ENCODE peak calls at places on chromosome 20, in eight cellular contexts. One of them, this sample, is unnamed.

GRCh38 chr20:22411568-22412450 is 172.6 kb downstream of the FOXA2 start:
- DNase-seq in anterior cingulate cortex: no peak
- DNase-seq in D341Med: no peak
- DNase-seq in stimulated activated CD8-positive, alpha-beta memory T cell treated with anti-CD3 and anti-CD28 coated beads, Interleukin-15, amount 100 ng/mL, for 24 hours: no peak
- DNase-seq in HS-27A: no peak
- DNase-seq in EL: no peak
- DNase-seq in NCI-H526: no peak
- DNase-seq in HCEC 1CT: no peak
- DNase-seq in this sample: no peak

GRCh38 chr20:17808357-17808756 is 108.6 kb downstream of the BANF2 start:
- DNase-seq in anterior cingulate cortex: no peak
- DNase-seq in D341Med: no peak
- DNase-seq in stimulated activated CD8-positive, alpha-beta memory T cell treated with anti-CD3 and anti-CD28 coated beads, Interleukin-15, amount 100 ng/mL, for 24 hours: no peak
- DNase-seq in HS-27A: no peak
- DNase-seq in EL: no peak
- DNase-seq in NCI-H526: no peak
- DNase-seq in HCEC 1CT: peak
- DNase-seq in this sample: no peak

GRCh38 chr20:38269715-38270114 is 9.2 kb upstream of the KIAA1755 start:
- DNase-seq in anterior cingulate cortex: no peak
- DNase-seq in D341Med: no peak
- DNase-seq in stimulated activated CD8-positive, alpha-beta memory T cell treated with anti-CD3 and anti-CD28 coated beads, Interleukin-15, amount 100 ng/mL, for 24 hours: no peak
- DNase-seq in HS-27A: no peak
- DNase-seq in EL: no peak
- DNase-seq in NCI-H526: no peak
- DNase-seq in HCEC 1CT: no peak
- DNase-seq in this sample: no peak

GRCh38 chr20:37697314-37697713 is 3.5 kb downstream of the CTNNBL1 start:
- DNase-seq in anterior cingulate cortex: no peak
- DNase-seq in D341Med: no peak
- DNase-seq in stimulated activated CD8-positive, alpha-beta memory T cell treated with anti-CD3 and anti-CD28 coated beads, Interleukin-15, amount 100 ng/mL, for 24 hours: no peak
- DNase-seq in HS-27A: no peak
- DNase-seq in EL: no peak
- DNase-seq in NCI-H526: no peak
- DNase-seq in HCEC 1CT: no peak
- DNase-seq in this sample: no peak

GRCh38 chr20:33124994-33125393 is 43.0 kb upstream of the BPIFA2 start:
- DNase-seq in anterior cingulate cortex: no peak
- DNase-seq in D341Med: no peak
- DNase-seq in stimulated activated CD8-positive, alpha-beta memory T cell treated with anti-CD3 and anti-CD28 coated beads, Interleukin-15, amount 100 ng/mL, for 24 hours: no peak
- DNase-seq in HS-27A: no peak
- DNase-seq in EL: no peak
- DNase-seq in NCI-H526: no peak
- DNase-seq in HCEC 1CT: no peak
- DNase-seq in this sample: no peak

GRCh38 chr20:48006036-48006833 is 221.0 kb upstream of the SULF2 start:
- DNase-seq in anterior cingulate cortex: no peak
- DNase-seq in D341Med: no peak
- DNase-seq in stimulated activated CD8-positive, alpha-beta memory T cell treated with anti-CD3 and anti-CD28 coated beads, Interleukin-15, amount 100 ng/mL, for 24 hours: no peak
- DNase-seq in HS-27A: no peak
- DNase-seq in EL: peak
- DNase-seq in NCI-H526: no peak
- DNase-seq in HCEC 1CT: no peak
- DNase-seq in this sample: no peak

GRCh38 chr20:1888796-1889463 is 6.3 kb upstream of the SIRPA start:
- DNase-seq in anterior cingulate cortex: no peak
- DNase-seq in D341Med: no peak
- DNase-seq in stimulated activated CD8-positive, alpha-beta memory T cell treated with anti-CD3 and anti-CD28 coated beads, Interleukin-15, amount 100 ng/mL, for 24 hours: no peak
- DNase-seq in HS-27A: no peak
- DNase-seq in EL: peak
- DNase-seq in NCI-H526: no peak
- DNase-seq in HCEC 1CT: no peak
- DNase-seq in this sample: no peak

GRCh38 chr20:61662226-61662945 is 403.3 kb downstream of the TAF4 start:
- DNase-seq in anterior cingulate cortex: no peak
- DNase-seq in D341Med: no peak
- DNase-seq in stimulated activated CD8-positive, alpha-beta memory T cell treated with anti-CD3 and anti-CD28 coated beads, Interleukin-15, amount 100 ng/mL, for 24 hours: no peak
- DNase-seq in HS-27A: no peak
- DNase-seq in EL: no peak
- DNase-seq in NCI-H526: no peak
- DNase-seq in HCEC 1CT: no peak
- DNase-seq in this sample: no peak

GRCh38 chr20:57662313-57663240 is 42.4 kb upstream of the ZBP1 start:
- DNase-seq in anterior cingulate cortex: no peak
- DNase-seq in D341Med: peak
- DNase-seq in stimulated activated CD8-positive, alpha-beta memory T cell treated with anti-CD3 and anti-CD28 coated beads, Interleukin-15, amount 100 ng/mL, for 24 hours: no peak
- DNase-seq in HS-27A: no peak
- DNase-seq in EL: no peak
- DNase-seq in NCI-H526: no peak
- DNase-seq in HCEC 1CT: no peak
- DNase-seq in this sample: no peak

GRCh38 chr20:17648306-17648646 is 33.8 kb downstream of the RRBP1 start:
- DNase-seq in anterior cingulate cortex: no peak
- DNase-seq in D341Med: no peak
- DNase-seq in stimulated activated CD8-positive, alpha-beta memory T cell treated with anti-CD3 and anti-CD28 coated beads, Interleukin-15, amount 100 ng/mL, for 24 hours: no peak
- DNase-seq in HS-27A: no peak
- DNase-seq in EL: no peak
- DNase-seq in NCI-H526: no peak
- DNase-seq in HCEC 1CT: no peak
- DNase-seq in this sample: no peak

GRCh38 chr20:41524980-41525613 is 93.1 kb downstream of the CHD6 start:
- DNase-seq in anterior cingulate cortex: peak
- DNase-seq in D341Med: peak
- DNase-seq in stimulated activated CD8-positive, alpha-beta memory T cell treated with anti-CD3 and anti-CD28 coated beads, Interleukin-15, amount 100 ng/mL, for 24 hours: no peak
- DNase-seq in HS-27A: no peak
- DNase-seq in EL: peak
- DNase-seq in NCI-H526: no peak
- DNase-seq in HCEC 1CT: no peak
- DNase-seq in this sample: peak

GRCh38 chr20:37244572-37244957 is 17.0 kb downstream of the GHRH start:
- DNase-seq in anterior cingulate cortex: no peak
- DNase-seq in D341Med: no peak
- DNase-seq in stimulated activated CD8-positive, alpha-beta memory T cell treated with anti-CD3 and anti-CD28 coated beads, Interleukin-15, amount 100 ng/mL, for 24 hours: no peak
- DNase-seq in HS-27A: no peak
- DNase-seq in EL: no peak
- DNase-seq in NCI-H526: no peak
- DNase-seq in HCEC 1CT: no peak
- DNase-seq in this sample: no peak

GRCh38 chr20:25313608-25314007 is 65.7 kb downstream of the PYGB start:
- DNase-seq in anterior cingulate cortex: no peak
- DNase-seq in D341Med: no peak
- DNase-seq in stimulated activated CD8-positive, alpha-beta memory T cell treated with anti-CD3 and anti-CD28 coated beads, Interleukin-15, amount 100 ng/mL, for 24 hours: no peak
- DNase-seq in HS-27A: no peak
- DNase-seq in EL: no peak
- DNase-seq in NCI-H526: no peak
- DNase-seq in HCEC 1CT: no peak
- DNase-seq in this sample: no peak

GRCh38 chr20:39358052-39358451 is 395.9 kb downstream of the DHX35 start:
- DNase-seq in anterior cingulate cortex: no peak
- DNase-seq in D341Med: no peak
- DNase-seq in stimulated activated CD8-positive, alpha-beta memory T cell treated with anti-CD3 and anti-CD28 coated beads, Interleukin-15, amount 100 ng/mL, for 24 hours: no peak
- DNase-seq in HS-27A: no peak
- DNase-seq in EL: no peak
- DNase-seq in NCI-H526: peak
- DNase-seq in HCEC 1CT: no peak
- DNase-seq in this sample: no peak

GRCh38 chr20:34843421-34843820 is 18.0 kb upstream of the NCOA6 start:
- DNase-seq in anterior cingulate cortex: no peak
- DNase-seq in D341Med: no peak
- DNase-seq in stimulated activated CD8-positive, alpha-beta memory T cell treated with anti-CD3 and anti-CD28 coated beads, Interleukin-15, amount 100 ng/mL, for 24 hours: no peak
- DNase-seq in HS-27A: no peak
- DNase-seq in EL: no peak
- DNase-seq in NCI-H526: no peak
- DNase-seq in HCEC 1CT: no peak
- DNase-seq in this sample: no peak

GRCh38 chr20:50187403-50188051 is 3.1 kb upstream of the CEBPB start:
- DNase-seq in anterior cingulate cortex: no peak
- DNase-seq in D341Med: peak
- DNase-seq in stimulated activated CD8-positive, alpha-beta memory T cell treated with anti-CD3 and anti-CD28 coated beads, Interleukin-15, amount 100 ng/mL, for 24 hours: no peak
- DNase-seq in HS-27A: no peak
- DNase-seq in EL: peak
- DNase-seq in NCI-H526: peak
- DNase-seq in HCEC 1CT: peak
- DNase-seq in this sample: no peak

GRCh38 chr20:25547063-25547462 is 38.3 kb downstream of the NINL start:
- DNase-seq in anterior cingulate cortex: no peak
- DNase-seq in D341Med: peak
- DNase-seq in stimulated activated CD8-positive, alpha-beta memory T cell treated with anti-CD3 and anti-CD28 coated beads, Interleukin-15, amount 100 ng/mL, for 24 hours: no peak
- DNase-seq in HS-27A: no peak
- DNase-seq in EL: no peak
- DNase-seq in NCI-H526: no peak
- DNase-seq in HCEC 1CT: no peak
- DNase-seq in this sample: no peak

GRCh38 chr20:37777556-37777955 is 83.7 kb downstream of the CTNNBL1 start:
- DNase-seq in anterior cingulate cortex: no peak
- DNase-seq in D341Med: no peak
- DNase-seq in stimulated activated CD8-positive, alpha-beta memory T cell treated with anti-CD3 and anti-CD28 coated beads, Interleukin-15, amount 100 ng/mL, for 24 hours: no peak
- DNase-seq in HS-27A: no peak
- DNase-seq in EL: no peak
- DNase-seq in NCI-H526: no peak
- DNase-seq in HCEC 1CT: no peak
- DNase-seq in this sample: peak

GRCh38 chr20:4161447-4162251 is 146.3 kb upstream of the RNF24 start:
- DNase-seq in anterior cingulate cortex: no peak
- DNase-seq in D341Med: no peak
- DNase-seq in stimulated activated CD8-positive, alpha-beta memory T cell treated with anti-CD3 and anti-CD28 coated beads, Interleukin-15, amount 100 ng/mL, for 24 hours: no peak
- DNase-seq in HS-27A: no peak
- DNase-seq in EL: no peak
- DNase-seq in NCI-H526: peak
- DNase-seq in HCEC 1CT: no peak
- DNase-seq in this sample: no peak

GRCh38 chr20:51461306-51461705 is 81.2 kb downstream of the NFATC2 start:
- DNase-seq in anterior cingulate cortex: no peak
- DNase-seq in D341Med: no peak
- DNase-seq in stimulated activated CD8-positive, alpha-beta memory T cell treated with anti-CD3 and anti-CD28 coated beads, Interleukin-15, amount 100 ng/mL, for 24 hours: no peak
- DNase-seq in HS-27A: no peak
- DNase-seq in EL: no peak
- DNase-seq in NCI-H526: no peak
- DNase-seq in HCEC 1CT: no peak
- DNase-seq in this sample: no peak

GRCh38 chr20:51955756-51956155 is 153.4 kb upstream of the SALL4 start:
- DNase-seq in anterior cingulate cortex: no peak
- DNase-seq in D341Med: no peak
- DNase-seq in stimulated activated CD8-positive, alpha-beta memory T cell treated with anti-CD3 and anti-CD28 coated beads, Interleukin-15, amount 100 ng/mL, for 24 hours: no peak
- DNase-seq in HS-27A: no peak
- DNase-seq in EL: peak
- DNase-seq in NCI-H526: no peak
- DNase-seq in HCEC 1CT: peak
- DNase-seq in this sample: no peak

GRCh38 chr20:53623454-53624206 is 30.0 kb upstream of the ZNF217 start:
- DNase-seq in anterior cingulate cortex: no peak
- DNase-seq in D341Med: peak
- DNase-seq in stimulated activated CD8-positive, alpha-beta memory T cell treated with anti-CD3 and anti-CD28 coated beads, Interleukin-15, amount 100 ng/mL, for 24 hours: no peak
- DNase-seq in HS-27A: no peak
- DNase-seq in EL: peak
- DNase-seq in NCI-H526: peak
- DNase-seq in HCEC 1CT: peak
- DNase-seq in this sample: no peak

This sample was measured in cerebellum.